ENCODE peak calls at places on chromosomes 12 and 14, in five cellular contexts. M is left colon; L is neural progenitor cell; R is activated CD8-positive, alpha-beta memory T cell treated with anti-CD3 and anti-CD28 coated beads for 4 hours; X is Calu3. E is an unnamed sample.

GRCh38 chr14:88729159-88729558 is 63.6 kb downstream of the EML5 start:
- DNase-seq in M (no peak), L (no peak), R (no peak), X (no peak), E (no peak)

GRCh38 chr12:91180577-91180976 is 2.0 kb downstream of the DCN start:
- DNase-seq in M (no peak), L (no peak), R (no peak), X (no peak), E (no peak)

GRCh38 chr14:69928111-69928523 is 48.9 kb downstream of the SMOC1 start:
- DNase-seq in M (no peak), L (no peak), R (no peak), X (peak; percentile 18), E (no peak)

GRCh38 chr12:64968989-64969819 is 144.8 kb downstream of the TBC1D30 start:
- DNase-seq in M (no peak), L (peak; percentile 17), R (no peak), X (peak; percentile 21), E (no peak)

GRCh38 chr12:75908961-75909699 is 122.4 kb downstream of the PHLDA1 start:
- DNase-seq in M (peak; percentile 52), L (no peak), R (no peak), X (no peak), E (peak; percentile 46)

GRCh38 chr14:77151918-77152588 is 10.5 kb upstream of the ZDHHC22 start:
- DNase-seq in M (no peak), L (no peak), R (no peak), X (no peak), E (no peak)

GRCh38 chr12:64582111-64582510 is 28.2 kb upstream of the RASSF3 start:
- DNase-seq in M (no peak), L (no peak), R (no peak), X (no peak), E (no peak)

GRCh38 chr14:72771561-72771960 is 122.3 kb downstream of the DPF3 start:
- DNase-seq in M (peak; percentile 78), L (no peak), R (no peak), X (no peak), E (peak; percentile 16)

GRCh38 chr14:91244501-91244901 is at the start of gene GPR68:
- DNase-seq in M (peak; percentile 46), L (peak; percentile 71), R (no peak), X (no peak), E (no peak)

GRCh38 chr14:77641207-77641533 is 24.7 kb upstream of the SPTLC2 start:
- DNase-seq in M (peak; percentile 31), L (no peak), R (no peak), X (no peak), E (no peak)

GRCh38 chr14:102055181-102055901 is 31.5 kb downstream of the HSP90AA1 start:
- DNase-seq in M (no peak), L (no peak), R (no peak), X (no peak), E (no peak)

GRCh38 chr12:25592725-25593495 is 39.8 kb upstream of the LMNTD1 start:
- DNase-seq in M (no peak), L (no peak), R (no peak), X (no peak), E (no peak)

GRCh38 chr12:46556105-46556559 is 183.6 kb upstream of the SLC38A2 start:
- DNase-seq in M (no peak), L (no peak), R (no peak), X (no peak), E (no peak)